ENCODE peak calls at places on chromosomes 1 and 21, in eight cellular contexts. T is stomach, R is bronchial epithelial cell, X is glutamatergic neuron, W is left ventricle myocardium inferior, J is neural crest cell, Q is psoas muscle, G is H9. K is an unnamed sample.

GRCh38 chr1:70083519-70083918 is 121.9 kb downstream of the LRRC40 start:
- DNase-seq in T (no peak), R (no peak), X (no peak), W (no peak), J (no peak), Q (no peak), G (no peak), K (no peak)

GRCh38 chr1:192252776-192253175 is 64.0 kb upstream of the RGS21 start:
- DNase-seq in T (no peak), R (no peak), X (no peak), W (no peak), J (no peak), Q (no peak), G (no peak), K (no peak)

GRCh38 chr1:198771562-198772153 is 132.8 kb downstream of the PTPRC start:
- DNase-seq in T (no peak), R (peak; percentile 39), X (no peak), W (no peak), J (peak; percentile 13), Q (no peak), G (no peak), K (no peak)

GRCh38 chr1:109929588-109930251 is 19.1 kb downstream of the CSF1 start:
- DNase-seq in T (peak; percentile 20), R (no peak), X (no peak), W (no peak), J (no peak), Q (no peak), G (peak; percentile 17), K (peak; percentile 4)

GRCh38 chr1:212132040-212132439 is 96.5 kb downstream of the DTL start:
- DNase-seq in T (no peak), R (peak; percentile 40), X (no peak), W (no peak), J (no peak), Q (no peak), G (no peak), K (no peak)

GRCh38 chr1:81174052-81174451 is 626.7 kb upstream of the ADGRL2 start:
- DNase-seq in T (no peak), R (peak; percentile 74), X (no peak), W (no peak), J (no peak), Q (no peak), G (no peak), K (no peak)

GRCh38 chr1:235511470-235512240 is 7.4 kb upstream of the B3GALNT2 start:
- DNase-seq in T (no peak), R (peak; percentile 49), X (no peak), W (no peak), J (no peak), Q (no peak), G (no peak), K (no peak)

GRCh38 chr1:243917177-243917862 is 67.3 kb upstream of the AKT3 start:
- DNase-seq in T (no peak), R (peak; percentile 55), X (peak; percentile 65), W (peak; percentile 21), J (peak; percentile 28), Q (peak; percentile 23), G (peak; percentile 62), K (no peak)

GRCh38 chr1:88302843-88303486 is 381.1 kb upstream of the PKN2 start:
- DNase-seq in T (no peak), R (peak; percentile 21), X (no peak), W (no peak), J (no peak), Q (no peak), G (no peak), K (no peak)

GRCh38 chr1:158246650-158247049 is 7.6 kb upstream of the CD1A start:
- DNase-seq in T (no peak), R (peak; percentile 32), X (no peak), W (no peak), J (no peak), Q (no peak), G (no peak), K (no peak)

GRCh38 chr1:77373702-77374101 is 91.9 kb downstream of the AK5 start:
- DNase-seq in T (no peak), R (no peak), X (no peak), W (no peak), J (no peak), Q (no peak), G (no peak), K (no peak)

GRCh38 chr1:9542425-9542824 is 3.2 kb downstream of the SLC25A33 start:
- DNase-seq in T (no peak), R (no peak), X (no peak), W (no peak), J (no peak), Q (no peak), G (no peak), K (no peak)

GRCh38 chr1:65734976-65735375 is 57.7 kb upstream of the PDE4B start:
- DNase-seq in T (no peak), R (peak; percentile 1), X (no peak), W (no peak), J (no peak), Q (no peak), G (no peak), K (no peak)

DNA sequence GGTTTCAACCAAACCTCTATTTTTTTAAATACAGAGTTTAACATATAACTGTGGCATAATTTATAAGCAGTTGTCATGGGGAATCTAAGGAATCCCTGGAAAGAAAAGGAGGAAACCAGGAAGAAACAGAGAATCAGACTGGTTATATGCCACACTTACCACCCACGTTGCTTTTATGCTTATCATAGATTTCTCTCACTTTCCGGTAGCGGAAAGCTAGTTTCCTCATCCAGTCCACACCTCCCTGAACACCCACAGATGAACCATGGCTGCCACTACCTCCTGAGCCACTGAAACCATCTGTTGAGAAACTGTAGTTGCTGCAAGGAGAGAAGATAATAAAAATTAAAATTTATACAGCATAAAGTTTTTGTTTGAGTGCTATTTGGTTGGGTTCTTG is 33.5 kb downstream of the XKR8 start:
- DNase-seq in T (no peak), R (no peak), X (no peak), W (no peak), J (no peak), Q (no peak), G (no peak), K (no peak)
- TF ChIP-seq CTCF in T (no peak), R (no peak), X (no peak), W (no peak), J (no peak), Q (no peak), G (no peak), K (no peak)

DNA sequence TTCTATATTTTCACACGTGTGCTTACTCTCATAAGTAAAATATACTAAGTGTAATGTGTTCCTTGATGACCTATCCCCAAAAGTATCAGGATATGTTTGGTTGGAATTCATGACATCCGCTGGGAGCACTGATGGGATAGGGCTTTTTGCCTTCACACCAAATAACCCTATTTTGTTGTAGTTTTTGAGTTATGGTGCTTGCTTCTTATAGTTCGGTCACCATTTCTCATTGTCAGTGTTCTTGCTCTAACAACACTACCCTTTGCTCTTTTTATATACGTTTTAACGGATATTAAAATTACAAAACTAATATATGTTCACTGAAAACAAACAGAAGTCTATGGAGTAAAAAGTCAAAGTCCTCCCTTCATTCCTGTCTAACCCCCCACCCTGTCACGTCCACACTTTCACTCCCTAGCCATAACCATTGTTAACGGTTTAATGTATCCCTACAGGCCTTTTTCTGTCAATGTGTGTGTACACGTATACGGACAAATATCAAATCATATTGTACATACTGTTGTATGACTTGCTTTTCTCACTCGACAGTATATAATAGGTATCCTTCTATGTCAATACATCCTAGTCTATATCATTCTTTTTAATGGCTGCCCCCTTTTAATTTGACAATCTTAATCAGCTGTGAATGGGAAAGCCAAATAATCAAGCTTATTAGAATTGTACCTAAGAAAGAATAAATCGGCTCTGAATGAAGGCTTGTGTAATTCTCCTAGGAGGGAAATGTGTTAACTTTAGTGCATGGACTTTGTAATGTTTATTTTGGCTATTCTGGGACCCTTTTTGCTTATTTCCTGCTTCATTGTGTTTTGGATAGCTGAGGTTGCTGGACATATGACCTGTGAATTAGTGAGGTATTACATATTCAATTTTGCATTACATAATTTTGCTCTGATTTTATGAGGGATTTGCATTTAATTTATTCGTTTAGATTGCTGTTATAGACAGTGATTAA is 3.5 kb upstream of the RNF220 start:
- DNase-seq in T (no peak), R (no peak), X (no peak), W (no peak), J (no peak), Q (no peak), G (no peak), K (no peak)
- TF ChIP-seq CTCF in T (no peak), R (no peak), X (no peak), W (no peak), J (no peak), Q (no peak), G (no peak), K (no peak)

GRCh38 chr1:241531195-241532172 is 694 bp upstream of the KMO start:
- DNase-seq in T (no peak), R (peak; percentile 79), X (no peak), W (no peak), J (no peak), Q (no peak), G (no peak), K (no peak)
- TF ChIP-seq CTCF in T (peak; percentile 70), R (peak; percentile 13), X (peak; percentile 53), W (peak; percentile 62), J (peak; percentile 75), Q (peak; percentile 58), G (peak; percentile 69), K (no peak)

GRCh38 chr21:16855164-16855667 is 657.6 kb upstream of the CXADR start:
- DNase-seq in T (no peak), R (no peak), X (no peak), W (no peak), J (no peak), Q (no peak), G (no peak), K (no peak)

DNA sequence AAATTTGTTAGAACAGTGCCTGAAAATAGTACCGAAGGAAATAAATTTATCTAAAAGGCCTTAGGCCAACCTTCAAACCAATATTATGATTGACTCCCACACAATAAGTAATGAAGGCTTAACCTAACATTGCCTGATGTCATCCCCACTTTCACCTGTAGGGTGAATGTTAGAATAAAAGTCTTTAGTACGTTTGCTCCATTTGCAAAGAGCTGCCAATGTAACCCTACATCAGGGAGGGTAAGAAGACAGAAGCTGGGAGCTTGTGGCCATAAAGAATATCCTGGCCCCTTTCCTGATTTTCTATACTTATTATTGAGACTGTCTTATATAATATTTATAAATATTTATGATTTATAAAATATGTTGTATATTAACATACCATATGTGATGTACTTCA is 661.8 kb upstream of the CXADR start:
- DNase-seq in T (no peak), R (no peak), X (no peak), W (no peak), J (no peak), Q (no peak), G (no peak), K (no peak)
- TF ChIP-seq CTCF in T (no peak), R (peak; percentile 4), X (peak; percentile 71), W (no peak), J (peak; percentile 45), Q (no peak), G (peak; percentile 54), K (no peak)